ENCODE peak calls at places on chromosomes 5 and 9, in four cellular contexts. One of them, this sample, is unnamed.

GRCh38 chr5:148230240-148230639 is 8.1 kb upstream of the MARCOL start:
- DNase-seq in fibroblast of lung: no peak
- DNase-seq in fibroblast of pulmonary artery: no peak
- DNase-seq in mammary epithelial cell: no peak
- DNase-seq in this sample: no peak

GRCh38 chr5:72231989-72232703 is 87.9 kb downstream of the MRPS27 start:
- DNase-seq in fibroblast of lung: no peak
- DNase-seq in fibroblast of pulmonary artery: no peak
- DNase-seq in mammary epithelial cell: peak
- DNase-seq in this sample: peak

GRCh38 chr9:120443489-120443888 is 136.5 kb downstream of the CDK5RAP2 start:
- DNase-seq in fibroblast of lung: peak
- DNase-seq in fibroblast of pulmonary artery: peak
- DNase-seq in mammary epithelial cell: no peak
- DNase-seq in this sample: peak

GRCh38 chr9:6632516-6633328 is 12.8 kb downstream of the GLDC start:
- DNase-seq in fibroblast of lung: no peak
- DNase-seq in fibroblast of pulmonary artery: no peak
- DNase-seq in mammary epithelial cell: no peak
- DNase-seq in this sample: no peak

GRCh38 chr5:2188661-2189060 is 305.9 kb upstream of the IRX4 start:
- DNase-seq in fibroblast of lung: no peak
- DNase-seq in fibroblast of pulmonary artery: no peak
- DNase-seq in mammary epithelial cell: no peak
- DNase-seq in this sample: no peak

GRCh38 chr5:146647656-146648199 is 131.7 kb upstream of the GPR151 start:
- DNase-seq in fibroblast of lung: no peak
- DNase-seq in fibroblast of pulmonary artery: no peak
- DNase-seq in mammary epithelial cell: peak
- DNase-seq in this sample: no peak

GRCh38 chr5:117594165-117594564 is 1019.5 kb upstream of the SEMA6A start:
- DNase-seq in fibroblast of lung: peak
- DNase-seq in fibroblast of pulmonary artery: peak
- DNase-seq in mammary epithelial cell: no peak
- DNase-seq in this sample: peak

GRCh38 chr5:81187885-81188284 is 45.2 kb upstream of the CKMT2 start:
- DNase-seq in fibroblast of lung: no peak
- DNase-seq in fibroblast of pulmonary artery: no peak
- DNase-seq in mammary epithelial cell: no peak
- DNase-seq in this sample: no peak

GRCh38 chr5:80961376-80962281 is 1.5 kb downstream of the RASGRF2 start:
- DNase-seq in fibroblast of lung: peak
- DNase-seq in fibroblast of pulmonary artery: no peak
- DNase-seq in mammary epithelial cell: no peak
- DNase-seq in this sample: no peak

GRCh38 chr5:138588013-138588788 is 13.0 kb upstream of the HSPA9 start:
- DNase-seq in fibroblast of lung: no peak
- DNase-seq in fibroblast of pulmonary artery: no peak
- DNase-seq in mammary epithelial cell: peak
- DNase-seq in this sample: no peak

GRCh38 chr5:41246376-41246775 is 33.0 kb upstream of the C6 start:
- DNase-seq in fibroblast of lung: peak
- DNase-seq in fibroblast of pulmonary artery: peak
- DNase-seq in mammary epithelial cell: peak
- DNase-seq in this sample: peak

GRCh38 chr9:91945277-91946074 is 4.6 kb downstream of the ROR2 start:
- DNase-seq in fibroblast of lung: peak
- DNase-seq in fibroblast of pulmonary artery: peak
- DNase-seq in mammary epithelial cell: no peak
- DNase-seq in this sample: peak

GRCh38 chr9:85416720-85417119 is 325.0 kb downstream of the AGTPBP1 start:
- DNase-seq in fibroblast of lung: no peak
- DNase-seq in fibroblast of pulmonary artery: no peak
- DNase-seq in mammary epithelial cell: no peak
- DNase-seq in this sample: no peak

GRCh38 chr9:7153566-7153965 is 395.8 kb downstream of the KDM4C start:
- DNase-seq in fibroblast of lung: peak
- DNase-seq in fibroblast of pulmonary artery: peak
- DNase-seq in mammary epithelial cell: no peak
- DNase-seq in this sample: peak

GRCh38 chr5:159049844-159050318 is 49.8 kb downstream of the EBF1 start:
- DNase-seq in fibroblast of lung: peak
- DNase-seq in fibroblast of pulmonary artery: peak
- DNase-seq in mammary epithelial cell: no peak
- DNase-seq in this sample: peak

GRCh38 chr5:34001231-34001935 is 6.5 kb downstream of the AMACR start:
- DNase-seq in fibroblast of lung: peak
- DNase-seq in fibroblast of pulmonary artery: peak
- DNase-seq in mammary epithelial cell: no peak
- DNase-seq in this sample: peak

GRCh38 chr5:146962801-146963355 is 84.3 kb upstream of the PPP2R2B start:
- DNase-seq in fibroblast of lung: peak
- DNase-seq in fibroblast of pulmonary artery: peak
- DNase-seq in mammary epithelial cell: peak
- DNase-seq in this sample: peak

GRCh38 chr5:140402258-140403074 is 833 bp downstream of the ANKHD1 start:
- DNase-seq in fibroblast of lung: peak
- DNase-seq in fibroblast of pulmonary artery: peak
- DNase-seq in mammary epithelial cell: peak
- DNase-seq in this sample: peak

GRCh38 chr9:13707635-13708410 is 428.3 kb upstream of the MPDZ start:
- DNase-seq in fibroblast of lung: peak
- DNase-seq in fibroblast of pulmonary artery: peak
- DNase-seq in mammary epithelial cell: peak
- DNase-seq in this sample: peak

GRCh38 chr9:18985996-18986395 is 47.0 kb downstream of the SAXO1 start:
- DNase-seq in fibroblast of lung: no peak
- DNase-seq in fibroblast of pulmonary artery: no peak
- DNase-seq in mammary epithelial cell: no peak
- DNase-seq in this sample: no peak

GRCh38 chr9:4486176-4486575 is 4.1 kb upstream of the SLC1A1 start:
- DNase-seq in fibroblast of lung: no peak
- DNase-seq in fibroblast of pulmonary artery: no peak
- DNase-seq in mammary epithelial cell: no peak
- DNase-seq in this sample: no peak

GRCh38 chr5:24094081-24094480 is 550.7 kb downstream of the CDH10 start:
- DNase-seq in fibroblast of lung: no peak
- DNase-seq in fibroblast of pulmonary artery: peak
- DNase-seq in mammary epithelial cell: no peak
- DNase-seq in this sample: no peak

GRCh38 chr5:38433160-38433861 is 123.1 kb downstream of the LIFR start:
- DNase-seq in fibroblast of lung: peak
- DNase-seq in fibroblast of pulmonary artery: peak
- DNase-seq in mammary epithelial cell: no peak
- DNase-seq in this sample: peak

GRCh38 chr9:128275198-128276007 is at the start of gene GOLGA2:
- DNase-seq in fibroblast of lung: peak
- DNase-seq in fibroblast of pulmonary artery: peak
- DNase-seq in mammary epithelial cell: no peak
- DNase-seq in this sample: peak

GRCh38 chr9:127899200-127899943 is at the start of gene ST6GALNAC6:
- DNase-seq in fibroblast of lung: peak
- DNase-seq in fibroblast of pulmonary artery: peak
- DNase-seq in mammary epithelial cell: peak
- DNase-seq in this sample: peak

DNA sequence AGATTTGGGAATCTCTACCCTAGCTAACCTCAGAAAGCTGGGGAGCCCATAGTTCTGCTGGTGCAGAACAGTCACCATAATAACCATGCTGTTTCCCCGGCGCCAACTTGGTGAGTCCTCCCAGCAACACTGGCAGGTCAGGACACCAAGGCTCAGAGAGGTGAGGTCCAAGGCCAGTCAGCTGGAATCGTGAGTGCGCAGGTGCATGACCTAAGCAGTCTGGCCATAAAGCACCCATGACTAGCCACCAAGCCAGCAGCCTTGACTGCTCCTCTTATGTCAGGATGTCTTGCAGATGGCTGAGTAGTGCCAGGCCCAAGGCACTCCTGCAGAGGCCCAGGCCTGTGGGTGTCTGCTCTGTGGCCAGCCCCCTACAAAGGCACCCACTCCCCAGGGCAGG is 2.6 kb downstream of the RNF44 start:
- DNase-seq in fibroblast of lung: no peak
- DNase-seq in fibroblast of pulmonary artery: no peak
- DNase-seq in mammary epithelial cell: no peak
- DNase-seq in this sample: no peak
- H3K4me3 ChIP-seq in fibroblast of lung: no peak
- H3K4me3 ChIP-seq in fibroblast of pulmonary artery: no peak
- H3K4me3 ChIP-seq in mammary epithelial cell: no peak
- H3K4me3 ChIP-seq in this sample: peak

GRCh38 chr5:107572800-107573368 is 97.9 kb downstream of the EFNA5 start:
- DNase-seq in fibroblast of lung: peak
- DNase-seq in fibroblast of pulmonary artery: peak
- DNase-seq in mammary epithelial cell: no peak
- DNase-seq in this sample: peak

GRCh38 chr5:107571621-107572489 is 98.9 kb downstream of the EFNA5 start:
- DNase-seq in fibroblast of lung: peak
- DNase-seq in fibroblast of pulmonary artery: peak
- DNase-seq in mammary epithelial cell: peak
- DNase-seq in this sample: peak

GRCh38 chr5:107567901-107568671 is 102.7 kb downstream of the EFNA5 start:
- DNase-seq in fibroblast of lung: no peak
- DNase-seq in fibroblast of pulmonary artery: no peak
- DNase-seq in mammary epithelial cell: peak
- DNase-seq in this sample: no peak

GRCh38 chr5:107566537-107566875 is 104.2 kb downstream of the EFNA5 start:
- DNase-seq in fibroblast of lung: no peak
- DNase-seq in fibroblast of pulmonary artery: peak
- DNase-seq in mammary epithelial cell: no peak
- DNase-seq in this sample: peak

GRCh38 chr5:107570805-107571531 is 99.8 kb downstream of the EFNA5 start:
- DNase-seq in fibroblast of lung: no peak
- DNase-seq in fibroblast of pulmonary artery: peak
- DNase-seq in mammary epithelial cell: peak
- DNase-seq in this sample: no peak
- H3K4me3 ChIP-seq in fibroblast of lung: no peak
- H3K4me3 ChIP-seq in fibroblast of pulmonary artery: no peak
- H3K4me3 ChIP-seq in mammary epithelial cell: no peak
- H3K4me3 ChIP-seq in this sample: no peak

DNA sequence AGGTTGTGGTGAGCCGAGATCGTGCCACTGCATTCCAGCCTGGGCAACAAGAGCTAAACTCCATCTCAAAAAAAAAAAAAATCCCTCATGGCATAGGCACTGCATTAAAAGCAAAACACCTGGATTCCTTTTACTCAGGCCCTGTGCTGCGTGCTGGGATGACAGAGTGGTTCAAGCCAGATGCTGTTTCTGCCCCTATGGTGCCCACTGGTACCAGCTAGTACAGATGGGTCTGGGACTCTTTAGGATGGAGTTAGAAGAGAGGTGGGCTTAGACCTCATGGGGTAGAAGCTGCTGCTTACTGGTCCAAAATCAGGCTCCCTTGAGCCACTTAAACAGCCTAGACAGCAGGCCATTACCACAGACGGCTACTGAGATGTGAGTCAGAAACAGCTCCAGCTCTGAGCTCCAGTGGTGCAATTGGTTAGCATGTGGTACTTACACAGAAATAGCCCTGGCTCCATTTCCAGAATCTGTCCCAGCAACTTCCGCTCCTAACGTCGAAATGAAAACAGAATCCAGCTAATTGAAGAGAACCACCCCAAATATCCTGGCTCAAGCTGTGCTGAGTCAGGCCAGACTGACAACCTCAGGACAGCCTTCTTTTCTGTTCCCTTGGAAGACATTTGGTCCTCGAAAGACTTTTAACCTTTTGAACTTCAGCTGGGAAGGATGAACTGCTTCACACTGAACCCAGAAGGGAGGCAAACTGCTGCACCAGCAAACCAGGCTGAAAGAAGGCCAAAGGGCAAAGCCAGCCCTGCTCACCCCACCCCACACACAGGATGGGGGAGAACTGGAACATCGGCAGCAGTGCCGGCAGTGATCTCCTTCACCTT is 15.5 kb downstream of the C5orf15 start:
- DNase-seq in fibroblast of lung: peak
- DNase-seq in fibroblast of pulmonary artery: peak
- DNase-seq in mammary epithelial cell: no peak
- DNase-seq in this sample: peak
- H3K4me3 ChIP-seq in fibroblast of lung: no peak
- H3K4me3 ChIP-seq in fibroblast of pulmonary artery: no peak
- H3K4me3 ChIP-seq in mammary epithelial cell: no peak
- H3K4me3 ChIP-seq in this sample: no peak

GRCh38 chr9:124496075-124496893 is 10.9 kb downstream of the NR5A1 start:
- DNase-seq in fibroblast of lung: no peak
- DNase-seq in fibroblast of pulmonary artery: no peak
- DNase-seq in mammary epithelial cell: no peak
- DNase-seq in this sample: no peak

GRCh38 chr9:124497441-124497840 is 9.8 kb downstream of the NR5A1 start:
- DNase-seq in fibroblast of lung: no peak
- DNase-seq in fibroblast of pulmonary artery: no peak
- DNase-seq in mammary epithelial cell: no peak
- DNase-seq in this sample: no peak

GRCh38 chr9:124499214-124499613 is 8.0 kb downstream of the NR5A1 start:
- DNase-seq in fibroblast of lung: no peak
- DNase-seq in fibroblast of pulmonary artery: no peak
- DNase-seq in mammary epithelial cell: no peak
- DNase-seq in this sample: no peak

GRCh38 chr9:124498499-124499146 is 8.6 kb downstream of the NR5A1 start:
- DNase-seq in fibroblast of lung: no peak
- DNase-seq in fibroblast of pulmonary artery: no peak
- DNase-seq in mammary epithelial cell: no peak
- DNase-seq in this sample: no peak

GRCh38 chr9:124498040-124498439 is 9.2 kb downstream of the NR5A1 start:
- DNase-seq in fibroblast of lung: no peak
- DNase-seq in fibroblast of pulmonary artery: no peak
- DNase-seq in mammary epithelial cell: no peak
- DNase-seq in this sample: no peak
- H3K4me3 ChIP-seq in fibroblast of lung: no peak
- H3K4me3 ChIP-seq in fibroblast of pulmonary artery: no peak
- H3K4me3 ChIP-seq in mammary epithelial cell: no peak
- H3K4me3 ChIP-seq in this sample: no peak

This sample was measured in fibroblast of the aortic adventitia.